ENCODE peak calls at places on chromosomes 3 and 15, in nine cellular contexts. One of them, this sample, is unnamed.

GRCh38 chr15:70271422-70272088 is 173.8 kb upstream of the TLE3 start:
- DNase-seq in fibroblast of mammary gland: peak
- DNase-seq in activated T-helper 9 cell treated with anti-CD3 and anti-CD28 coated beads, Interleukin-2, amount 50 U/mL, for 16 hours: no peak
- DNase-seq in AML-193: peak
- DNase-seq in SW 1271: peak
- DNase-seq in left lobe of liver: no peak
- DNase-seq in kidney glomerular epithelial cell: peak
- DNase-seq in stimulated activated CD4-positive, alpha-beta T cell treated with anti-CD3 and anti-CD28 coated beads, Interleukin-2, amount 100 ng/mL, for 48 hours: no peak
- DNase-seq in activated CD4-positive, alpha-beta T cell treated with anti-CD3 and anti-CD28 coated beads, Interleukin-2, amount 10 ng/mL, durations not matched to agents 7 days and 5 days: no peak
- DNase-seq in this sample: no peak

GRCh38 chr3:36813320-36813719 is 49.0 kb upstream of the DCLK3 start:
- DNase-seq in stimulated activated CD4-positive, alpha-beta T cell treated with anti-CD3 and anti-CD28 coated beads, Interleukin-2, amount 100 ng/mL, for 48 hours: no peak
- DNase-seq in activated T-helper 9 cell treated with anti-CD3 and anti-CD28 coated beads, Interleukin-2, amount 50 U/mL, for 16 hours: no peak
- DNase-seq in kidney glomerular epithelial cell: no peak
- DNase-seq in SW 1271: no peak
- DNase-seq in fibroblast of mammary gland: no peak
- DNase-seq in AML-193: no peak
- DNase-seq in activated CD4-positive, alpha-beta T cell treated with anti-CD3 and anti-CD28 coated beads, Interleukin-2, amount 10 ng/mL, durations not matched to agents 7 days and 5 days: no peak
- DNase-seq in left lobe of liver: no peak
- DNase-seq in this sample: no peak

GRCh38 chr3:105327662-105328337 is 38.9 kb upstream of the ALCAM start:
- DNase-seq in activated T-helper 9 cell treated with anti-CD3 and anti-CD28 coated beads, Interleukin-2, amount 50 U/mL, for 16 hours: no peak
- DNase-seq in kidney glomerular epithelial cell: no peak
- DNase-seq in AML-193: no peak
- DNase-seq in stimulated activated CD4-positive, alpha-beta T cell treated with anti-CD3 and anti-CD28 coated beads, Interleukin-2, amount 100 ng/mL, for 48 hours: no peak
- DNase-seq in fibroblast of mammary gland: peak
- DNase-seq in left lobe of liver: no peak
- DNase-seq in activated CD4-positive, alpha-beta T cell treated with anti-CD3 and anti-CD28 coated beads, Interleukin-2, amount 10 ng/mL, durations not matched to agents 7 days and 5 days: no peak
- DNase-seq in SW 1271: no peak
- DNase-seq in this sample: no peak

GRCh38 chr3:21188459-21188858 is 562.6 kb downstream of the ZNF385D start:
- DNase-seq in kidney glomerular epithelial cell: no peak
- DNase-seq in fibroblast of mammary gland: no peak
- DNase-seq in AML-193: no peak
- DNase-seq in stimulated activated CD4-positive, alpha-beta T cell treated with anti-CD3 and anti-CD28 coated beads, Interleukin-2, amount 100 ng/mL, for 48 hours: no peak
- DNase-seq in SW 1271: no peak
- DNase-seq in activated T-helper 9 cell treated with anti-CD3 and anti-CD28 coated beads, Interleukin-2, amount 50 U/mL, for 16 hours: no peak
- DNase-seq in left lobe of liver: no peak
- DNase-seq in activated CD4-positive, alpha-beta T cell treated with anti-CD3 and anti-CD28 coated beads, Interleukin-2, amount 10 ng/mL, durations not matched to agents 7 days and 5 days: no peak
- DNase-seq in this sample: no peak

GRCh38 chr3:177904661-177905060 is 631.6 kb upstream of the KCNMB2 start:
- DNase-seq in activated T-helper 9 cell treated with anti-CD3 and anti-CD28 coated beads, Interleukin-2, amount 50 U/mL, for 16 hours: no peak
- DNase-seq in fibroblast of mammary gland: peak
- DNase-seq in left lobe of liver: no peak
- DNase-seq in activated CD4-positive, alpha-beta T cell treated with anti-CD3 and anti-CD28 coated beads, Interleukin-2, amount 10 ng/mL, durations not matched to agents 7 days and 5 days: no peak
- DNase-seq in kidney glomerular epithelial cell: no peak
- DNase-seq in AML-193: no peak
- DNase-seq in stimulated activated CD4-positive, alpha-beta T cell treated with anti-CD3 and anti-CD28 coated beads, Interleukin-2, amount 100 ng/mL, for 48 hours: no peak
- DNase-seq in SW 1271: no peak
- DNase-seq in this sample: no peak

GRCh38 chr15:101029971-101030661 is 111.0 kb downstream of the LRRK1 start:
- DNase-seq in activated T-helper 9 cell treated with anti-CD3 and anti-CD28 coated beads, Interleukin-2, amount 50 U/mL, for 16 hours: no peak
- DNase-seq in AML-193: no peak
- DNase-seq in activated CD4-positive, alpha-beta T cell treated with anti-CD3 and anti-CD28 coated beads, Interleukin-2, amount 10 ng/mL, durations not matched to agents 7 days and 5 days: no peak
- DNase-seq in stimulated activated CD4-positive, alpha-beta T cell treated with anti-CD3 and anti-CD28 coated beads, Interleukin-2, amount 100 ng/mL, for 48 hours: no peak
- DNase-seq in SW 1271: no peak
- DNase-seq in left lobe of liver: peak
- DNase-seq in kidney glomerular epithelial cell: no peak
- DNase-seq in fibroblast of mammary gland: no peak
- DNase-seq in this sample: no peak

GRCh38 chr3:126309861-126310655 is 47.1 kb downstream of the KLF15 start:
- DNase-seq in fibroblast of mammary gland: no peak
- DNase-seq in AML-193: no peak
- DNase-seq in stimulated activated CD4-positive, alpha-beta T cell treated with anti-CD3 and anti-CD28 coated beads, Interleukin-2, amount 100 ng/mL, for 48 hours: no peak
- DNase-seq in kidney glomerular epithelial cell: no peak
- DNase-seq in activated T-helper 9 cell treated with anti-CD3 and anti-CD28 coated beads, Interleukin-2, amount 50 U/mL, for 16 hours: no peak
- DNase-seq in activated CD4-positive, alpha-beta T cell treated with anti-CD3 and anti-CD28 coated beads, Interleukin-2, amount 10 ng/mL, durations not matched to agents 7 days and 5 days: no peak
- DNase-seq in left lobe of liver: no peak
- DNase-seq in SW 1271: no peak
- DNase-seq in this sample: no peak

GRCh38 chr3:39980021-39980420 is 170.6 kb downstream of the MYRIP start:
- DNase-seq in left lobe of liver: no peak
- DNase-seq in kidney glomerular epithelial cell: no peak
- DNase-seq in AML-193: no peak
- DNase-seq in stimulated activated CD4-positive, alpha-beta T cell treated with anti-CD3 and anti-CD28 coated beads, Interleukin-2, amount 100 ng/mL, for 48 hours: no peak
- DNase-seq in activated T-helper 9 cell treated with anti-CD3 and anti-CD28 coated beads, Interleukin-2, amount 50 U/mL, for 16 hours: no peak
- DNase-seq in activated CD4-positive, alpha-beta T cell treated with anti-CD3 and anti-CD28 coated beads, Interleukin-2, amount 10 ng/mL, durations not matched to agents 7 days and 5 days: no peak
- DNase-seq in fibroblast of mammary gland: no peak
- DNase-seq in SW 1271: no peak
- DNase-seq in this sample: no peak

GRCh38 chr3:140467104-140467577 is 210.7 kb upstream of the TRIM42 start:
- DNase-seq in activated CD4-positive, alpha-beta T cell treated with anti-CD3 and anti-CD28 coated beads, Interleukin-2, amount 10 ng/mL, durations not matched to agents 7 days and 5 days: no peak
- DNase-seq in kidney glomerular epithelial cell: no peak
- DNase-seq in fibroblast of mammary gland: peak
- DNase-seq in SW 1271: no peak
- DNase-seq in stimulated activated CD4-positive, alpha-beta T cell treated with anti-CD3 and anti-CD28 coated beads, Interleukin-2, amount 100 ng/mL, for 48 hours: no peak
- DNase-seq in activated T-helper 9 cell treated with anti-CD3 and anti-CD28 coated beads, Interleukin-2, amount 50 U/mL, for 16 hours: no peak
- DNase-seq in AML-193: no peak
- DNase-seq in left lobe of liver: no peak
- DNase-seq in this sample: peak

GRCh38 chr15:42110367-42110766 is 16.0 kb upstream of the PLA2G4D start:
- DNase-seq in stimulated activated CD4-positive, alpha-beta T cell treated with anti-CD3 and anti-CD28 coated beads, Interleukin-2, amount 100 ng/mL, for 48 hours: no peak
- DNase-seq in activated CD4-positive, alpha-beta T cell treated with anti-CD3 and anti-CD28 coated beads, Interleukin-2, amount 10 ng/mL, durations not matched to agents 7 days and 5 days: no peak
- DNase-seq in activated T-helper 9 cell treated with anti-CD3 and anti-CD28 coated beads, Interleukin-2, amount 50 U/mL, for 16 hours: no peak
- DNase-seq in fibroblast of mammary gland: no peak
- DNase-seq in AML-193: no peak
- DNase-seq in kidney glomerular epithelial cell: no peak
- DNase-seq in SW 1271: no peak
- DNase-seq in left lobe of liver: no peak
- DNase-seq in this sample: no peak

GRCh38 chr15:68583936-68584703 is 5.3 kb downstream of the CORO2B start:
- DNase-seq in activated CD4-positive, alpha-beta T cell treated with anti-CD3 and anti-CD28 coated beads, Interleukin-2, amount 10 ng/mL, durations not matched to agents 7 days and 5 days: no peak
- DNase-seq in stimulated activated CD4-positive, alpha-beta T cell treated with anti-CD3 and anti-CD28 coated beads, Interleukin-2, amount 100 ng/mL, for 48 hours: no peak
- DNase-seq in left lobe of liver: no peak
- DNase-seq in AML-193: no peak
- DNase-seq in SW 1271: no peak
- DNase-seq in activated T-helper 9 cell treated with anti-CD3 and anti-CD28 coated beads, Interleukin-2, amount 50 U/mL, for 16 hours: no peak
- DNase-seq in fibroblast of mammary gland: no peak
- DNase-seq in kidney glomerular epithelial cell: no peak
- DNase-seq in this sample: no peak

GRCh38 chr3:60289356-60289935 is 961.8 kb downstream of the FHIT start:
- DNase-seq in stimulated activated CD4-positive, alpha-beta T cell treated with anti-CD3 and anti-CD28 coated beads, Interleukin-2, amount 100 ng/mL, for 48 hours: no peak
- DNase-seq in fibroblast of mammary gland: no peak
- DNase-seq in left lobe of liver: no peak
- DNase-seq in activated T-helper 9 cell treated with anti-CD3 and anti-CD28 coated beads, Interleukin-2, amount 50 U/mL, for 16 hours: no peak
- DNase-seq in kidney glomerular epithelial cell: no peak
- DNase-seq in AML-193: no peak
- DNase-seq in SW 1271: no peak
- DNase-seq in activated CD4-positive, alpha-beta T cell treated with anti-CD3 and anti-CD28 coated beads, Interleukin-2, amount 10 ng/mL, durations not matched to agents 7 days and 5 days: no peak
- DNase-seq in this sample: no peak

GRCh38 chr3:169179193-169180122 is 484.1 kb downstream of the MECOM start:
- DNase-seq in AML-193: no peak
- DNase-seq in stimulated activated CD4-positive, alpha-beta T cell treated with anti-CD3 and anti-CD28 coated beads, Interleukin-2, amount 100 ng/mL, for 48 hours: no peak
- DNase-seq in left lobe of liver: no peak
- DNase-seq in activated T-helper 9 cell treated with anti-CD3 and anti-CD28 coated beads, Interleukin-2, amount 50 U/mL, for 16 hours: no peak
- DNase-seq in activated CD4-positive, alpha-beta T cell treated with anti-CD3 and anti-CD28 coated beads, Interleukin-2, amount 10 ng/mL, durations not matched to agents 7 days and 5 days: no peak
- DNase-seq in SW 1271: no peak
- DNase-seq in kidney glomerular epithelial cell: no peak
- DNase-seq in fibroblast of mammary gland: no peak
- DNase-seq in this sample: no peak

GRCh38 chr15:32646304-32646703 is 4.8 kb downstream of the SCG5 start:
- DNase-seq in stimulated activated CD4-positive, alpha-beta T cell treated with anti-CD3 and anti-CD28 coated beads, Interleukin-2, amount 100 ng/mL, for 48 hours: no peak
- DNase-seq in fibroblast of mammary gland: no peak
- DNase-seq in activated CD4-positive, alpha-beta T cell treated with anti-CD3 and anti-CD28 coated beads, Interleukin-2, amount 10 ng/mL, durations not matched to agents 7 days and 5 days: no peak
- DNase-seq in left lobe of liver: no peak
- DNase-seq in activated T-helper 9 cell treated with anti-CD3 and anti-CD28 coated beads, Interleukin-2, amount 50 U/mL, for 16 hours: no peak
- DNase-seq in AML-193: no peak
- DNase-seq in kidney glomerular epithelial cell: no peak
- DNase-seq in SW 1271: no peak
- DNase-seq in this sample: no peak

GRCh38 chr15:70280781-70281180 is 183.1 kb upstream of the TLE3 start:
- DNase-seq in kidney glomerular epithelial cell: no peak
- DNase-seq in stimulated activated CD4-positive, alpha-beta T cell treated with anti-CD3 and anti-CD28 coated beads, Interleukin-2, amount 100 ng/mL, for 48 hours: no peak
- DNase-seq in AML-193: no peak
- DNase-seq in activated CD4-positive, alpha-beta T cell treated with anti-CD3 and anti-CD28 coated beads, Interleukin-2, amount 10 ng/mL, durations not matched to agents 7 days and 5 days: no peak
- DNase-seq in left lobe of liver: no peak
- DNase-seq in activated T-helper 9 cell treated with anti-CD3 and anti-CD28 coated beads, Interleukin-2, amount 50 U/mL, for 16 hours: no peak
- DNase-seq in fibroblast of mammary gland: no peak
- DNase-seq in SW 1271: no peak
- DNase-seq in this sample: no peak

GRCh38 chr15:66094331-66094730 is 159.2 kb downstream of the MEGF11 start:
- DNase-seq in activated T-helper 9 cell treated with anti-CD3 and anti-CD28 coated beads, Interleukin-2, amount 50 U/mL, for 16 hours: no peak
- DNase-seq in left lobe of liver: no peak
- DNase-seq in AML-193: no peak
- DNase-seq in stimulated activated CD4-positive, alpha-beta T cell treated with anti-CD3 and anti-CD28 coated beads, Interleukin-2, amount 100 ng/mL, for 48 hours: no peak
- DNase-seq in SW 1271: no peak
- DNase-seq in kidney glomerular epithelial cell: no peak
- DNase-seq in fibroblast of mammary gland: no peak
- DNase-seq in activated CD4-positive, alpha-beta T cell treated with anti-CD3 and anti-CD28 coated beads, Interleukin-2, amount 10 ng/mL, durations not matched to agents 7 days and 5 days: no peak
- DNase-seq in this sample: no peak

GRCh38 chr3:10224794-10225660 is 23.2 kb upstream of the TATDN2 start:
- DNase-seq in AML-193: peak
- DNase-seq in SW 1271: peak
- DNase-seq in kidney glomerular epithelial cell: peak
- DNase-seq in left lobe of liver: peak
- DNase-seq in stimulated activated CD4-positive, alpha-beta T cell treated with anti-CD3 and anti-CD28 coated beads, Interleukin-2, amount 100 ng/mL, for 48 hours: peak
- DNase-seq in fibroblast of mammary gland: peak
- DNase-seq in activated CD4-positive, alpha-beta T cell treated with anti-CD3 and anti-CD28 coated beads, Interleukin-2, amount 10 ng/mL, durations not matched to agents 7 days and 5 days: peak
- DNase-seq in activated T-helper 9 cell treated with anti-CD3 and anti-CD28 coated beads, Interleukin-2, amount 50 U/mL, for 16 hours: peak
- DNase-seq in this sample: peak

GRCh38 chr3:68057637-68058320 is 403.4 kb upstream of the SUCLG2 start:
- DNase-seq in stimulated activated CD4-positive, alpha-beta T cell treated with anti-CD3 and anti-CD28 coated beads, Interleukin-2, amount 100 ng/mL, for 48 hours: peak
- DNase-seq in activated CD4-positive, alpha-beta T cell treated with anti-CD3 and anti-CD28 coated beads, Interleukin-2, amount 10 ng/mL, durations not matched to agents 7 days and 5 days: peak
- DNase-seq in activated T-helper 9 cell treated with anti-CD3 and anti-CD28 coated beads, Interleukin-2, amount 50 U/mL, for 16 hours: peak
- DNase-seq in AML-193: no peak
- DNase-seq in left lobe of liver: no peak
- DNase-seq in kidney glomerular epithelial cell: no peak
- DNase-seq in SW 1271: no peak
- DNase-seq in fibroblast of mammary gland: no peak
- DNase-seq in this sample: peak

GRCh38 chr3:14680716-14681115 is 5.8 kb downstream of the C3orf20 start:
- DNase-seq in fibroblast of mammary gland: peak
- DNase-seq in kidney glomerular epithelial cell: no peak
- DNase-seq in SW 1271: no peak
- DNase-seq in activated CD4-positive, alpha-beta T cell treated with anti-CD3 and anti-CD28 coated beads, Interleukin-2, amount 10 ng/mL, durations not matched to agents 7 days and 5 days: no peak
- DNase-seq in AML-193: no peak
- DNase-seq in stimulated activated CD4-positive, alpha-beta T cell treated with anti-CD3 and anti-CD28 coated beads, Interleukin-2, amount 100 ng/mL, for 48 hours: no peak
- DNase-seq in activated T-helper 9 cell treated with anti-CD3 and anti-CD28 coated beads, Interleukin-2, amount 50 U/mL, for 16 hours: no peak
- DNase-seq in left lobe of liver: no peak
- DNase-seq in this sample: no peak

GRCh38 chr3:86951343-86951742 is 39.6 kb downstream of the VGLL3 start:
- DNase-seq in kidney glomerular epithelial cell: no peak
- DNase-seq in activated T-helper 9 cell treated with anti-CD3 and anti-CD28 coated beads, Interleukin-2, amount 50 U/mL, for 16 hours: no peak
- DNase-seq in activated CD4-positive, alpha-beta T cell treated with anti-CD3 and anti-CD28 coated beads, Interleukin-2, amount 10 ng/mL, durations not matched to agents 7 days and 5 days: no peak
- DNase-seq in fibroblast of mammary gland: peak
- DNase-seq in left lobe of liver: no peak
- DNase-seq in stimulated activated CD4-positive, alpha-beta T cell treated with anti-CD3 and anti-CD28 coated beads, Interleukin-2, amount 100 ng/mL, for 48 hours: no peak
- DNase-seq in SW 1271: no peak
- DNase-seq in AML-193: no peak
- DNase-seq in this sample: no peak

GRCh38 chr3:12879191-12879815 is 37.9 kb upstream of the RPL32 start:
- DNase-seq in SW 1271: no peak
- DNase-seq in activated T-helper 9 cell treated with anti-CD3 and anti-CD28 coated beads, Interleukin-2, amount 50 U/mL, for 16 hours: no peak
- DNase-seq in AML-193: no peak
- DNase-seq in stimulated activated CD4-positive, alpha-beta T cell treated with anti-CD3 and anti-CD28 coated beads, Interleukin-2, amount 100 ng/mL, for 48 hours: no peak
- DNase-seq in fibroblast of mammary gland: no peak
- DNase-seq in activated CD4-positive, alpha-beta T cell treated with anti-CD3 and anti-CD28 coated beads, Interleukin-2, amount 10 ng/mL, durations not matched to agents 7 days and 5 days: no peak
- DNase-seq in kidney glomerular epithelial cell: no peak
- DNase-seq in left lobe of liver: no peak
- DNase-seq in this sample: no peak

GRCh38 chr3:127456471-127457093 is 134.0 kb downstream of the TPRA1 start:
- DNase-seq in SW 1271: no peak
- DNase-seq in activated T-helper 9 cell treated with anti-CD3 and anti-CD28 coated beads, Interleukin-2, amount 50 U/mL, for 16 hours: no peak
- DNase-seq in stimulated activated CD4-positive, alpha-beta T cell treated with anti-CD3 and anti-CD28 coated beads, Interleukin-2, amount 100 ng/mL, for 48 hours: no peak
- DNase-seq in kidney glomerular epithelial cell: peak
- DNase-seq in AML-193: no peak
- DNase-seq in left lobe of liver: no peak
- DNase-seq in fibroblast of mammary gland: peak
- DNase-seq in activated CD4-positive, alpha-beta T cell treated with anti-CD3 and anti-CD28 coated beads, Interleukin-2, amount 10 ng/mL, durations not matched to agents 7 days and 5 days: no peak
- DNase-seq in this sample: no peak

GRCh38 chr15:79065744-79066376 is 24.7 kb downstream of the RASGRF1 start:
- DNase-seq in left lobe of liver: no peak
- DNase-seq in SW 1271: no peak
- DNase-seq in AML-193: no peak
- DNase-seq in activated T-helper 9 cell treated with anti-CD3 and anti-CD28 coated beads, Interleukin-2, amount 50 U/mL, for 16 hours: no peak
- DNase-seq in kidney glomerular epithelial cell: no peak
- DNase-seq in activated CD4-positive, alpha-beta T cell treated with anti-CD3 and anti-CD28 coated beads, Interleukin-2, amount 10 ng/mL, durations not matched to agents 7 days and 5 days: no peak
- DNase-seq in stimulated activated CD4-positive, alpha-beta T cell treated with anti-CD3 and anti-CD28 coated beads, Interleukin-2, amount 100 ng/mL, for 48 hours: no peak
- DNase-seq in fibroblast of mammary gland: no peak
- DNase-seq in this sample: no peak

GRCh38 chr15:64856429-64857145 is 14.9 kb downstream of the PLEKHO2 start:
- DNase-seq in AML-193: no peak
- DNase-seq in SW 1271: no peak
- DNase-seq in fibroblast of mammary gland: no peak
- DNase-seq in kidney glomerular epithelial cell: no peak
- DNase-seq in activated T-helper 9 cell treated with anti-CD3 and anti-CD28 coated beads, Interleukin-2, amount 50 U/mL, for 16 hours: no peak
- DNase-seq in stimulated activated CD4-positive, alpha-beta T cell treated with anti-CD3 and anti-CD28 coated beads, Interleukin-2, amount 100 ng/mL, for 48 hours: no peak
- DNase-seq in left lobe of liver: no peak
- DNase-seq in activated CD4-positive, alpha-beta T cell treated with anti-CD3 and anti-CD28 coated beads, Interleukin-2, amount 10 ng/mL, durations not matched to agents 7 days and 5 days: no peak
- DNase-seq in this sample: no peak

GRCh38 chr3:47073685-47074084 is 90.2 kb downstream of the SETD2 start:
- DNase-seq in left lobe of liver: no peak
- DNase-seq in activated CD4-positive, alpha-beta T cell treated with anti-CD3 and anti-CD28 coated beads, Interleukin-2, amount 10 ng/mL, durations not matched to agents 7 days and 5 days: no peak
- DNase-seq in AML-193: no peak
- DNase-seq in stimulated activated CD4-positive, alpha-beta T cell treated with anti-CD3 and anti-CD28 coated beads, Interleukin-2, amount 100 ng/mL, for 48 hours: no peak
- DNase-seq in SW 1271: no peak
- DNase-seq in activated T-helper 9 cell treated with anti-CD3 and anti-CD28 coated beads, Interleukin-2, amount 50 U/mL, for 16 hours: no peak
- DNase-seq in fibroblast of mammary gland: no peak
- DNase-seq in kidney glomerular epithelial cell: no peak
- DNase-seq in this sample: no peak

GRCh38 chr3:51681453-51681852 is 10.4 kb downstream of the TEX264 start:
- DNase-seq in fibroblast of mammary gland: peak
- DNase-seq in activated CD4-positive, alpha-beta T cell treated with anti-CD3 and anti-CD28 coated beads, Interleukin-2, amount 10 ng/mL, durations not matched to agents 7 days and 5 days: peak
- DNase-seq in kidney glomerular epithelial cell: no peak
- DNase-seq in activated T-helper 9 cell treated with anti-CD3 and anti-CD28 coated beads, Interleukin-2, amount 50 U/mL, for 16 hours: no peak
- DNase-seq in SW 1271: no peak
- DNase-seq in left lobe of liver: no peak
- DNase-seq in stimulated activated CD4-positive, alpha-beta T cell treated with anti-CD3 and anti-CD28 coated beads, Interleukin-2, amount 100 ng/mL, for 48 hours: no peak
- DNase-seq in AML-193: peak
- DNase-seq in this sample: peak

GRCh38 chr15:84828433-84828908 is 11.3 kb downstream of the ALPK3 start:
- DNase-seq in kidney glomerular epithelial cell: no peak
- DNase-seq in activated CD4-positive, alpha-beta T cell treated with anti-CD3 and anti-CD28 coated beads, Interleukin-2, amount 10 ng/mL, durations not matched to agents 7 days and 5 days: no peak
- DNase-seq in stimulated activated CD4-positive, alpha-beta T cell treated with anti-CD3 and anti-CD28 coated beads, Interleukin-2, amount 100 ng/mL, for 48 hours: no peak
- DNase-seq in SW 1271: no peak
- DNase-seq in left lobe of liver: no peak
- DNase-seq in fibroblast of mammary gland: no peak
- DNase-seq in AML-193: no peak
- DNase-seq in activated T-helper 9 cell treated with anti-CD3 and anti-CD28 coated beads, Interleukin-2, amount 50 U/mL, for 16 hours: no peak
- DNase-seq in this sample: no peak

GRCh38 chr15:26443321-26443720 is 329.5 kb downstream of the GABRB3 start:
- DNase-seq in SW 1271: no peak
- DNase-seq in activated CD4-positive, alpha-beta T cell treated with anti-CD3 and anti-CD28 coated beads, Interleukin-2, amount 10 ng/mL, durations not matched to agents 7 days and 5 days: no peak
- DNase-seq in AML-193: no peak
- DNase-seq in stimulated activated CD4-positive, alpha-beta T cell treated with anti-CD3 and anti-CD28 coated beads, Interleukin-2, amount 100 ng/mL, for 48 hours: no peak
- DNase-seq in left lobe of liver: no peak
- DNase-seq in kidney glomerular epithelial cell: no peak
- DNase-seq in activated T-helper 9 cell treated with anti-CD3 and anti-CD28 coated beads, Interleukin-2, amount 50 U/mL, for 16 hours: no peak
- DNase-seq in fibroblast of mammary gland: no peak
- DNase-seq in this sample: no peak

GRCh38 chr15:87080547-87080946 is 1000.9 kb downstream of the AGBL1 start:
- DNase-seq in activated T-helper 9 cell treated with anti-CD3 and anti-CD28 coated beads, Interleukin-2, amount 50 U/mL, for 16 hours: no peak
- DNase-seq in kidney glomerular epithelial cell: no peak
- DNase-seq in AML-193: no peak
- DNase-seq in activated CD4-positive, alpha-beta T cell treated with anti-CD3 and anti-CD28 coated beads, Interleukin-2, amount 10 ng/mL, durations not matched to agents 7 days and 5 days: no peak
- DNase-seq in stimulated activated CD4-positive, alpha-beta T cell treated with anti-CD3 and anti-CD28 coated beads, Interleukin-2, amount 100 ng/mL, for 48 hours: no peak
- DNase-seq in fibroblast of mammary gland: no peak
- DNase-seq in left lobe of liver: no peak
- DNase-seq in SW 1271: no peak
- DNase-seq in this sample: no peak

GRCh38 chr3:32154180-32154579 is 47.8 kb downstream of the GPD1L start:
- DNase-seq in stimulated activated CD4-positive, alpha-beta T cell treated with anti-CD3 and anti-CD28 coated beads, Interleukin-2, amount 100 ng/mL, for 48 hours: no peak
- DNase-seq in fibroblast of mammary gland: no peak
- DNase-seq in kidney glomerular epithelial cell: no peak
- DNase-seq in activated T-helper 9 cell treated with anti-CD3 and anti-CD28 coated beads, Interleukin-2, amount 50 U/mL, for 16 hours: no peak
- DNase-seq in activated CD4-positive, alpha-beta T cell treated with anti-CD3 and anti-CD28 coated beads, Interleukin-2, amount 10 ng/mL, durations not matched to agents 7 days and 5 days: no peak
- DNase-seq in left lobe of liver: no peak
- DNase-seq in AML-193: no peak
- DNase-seq in SW 1271: no peak
- DNase-seq in this sample: no peak

GRCh38 chr15:40506964-40507571 is 36.3 kb downstream of the CHST14 start:
- DNase-seq in stimulated activated CD4-positive, alpha-beta T cell treated with anti-CD3 and anti-CD28 coated beads, Interleukin-2, amount 100 ng/mL, for 48 hours: peak
- DNase-seq in left lobe of liver: peak
- DNase-seq in SW 1271: peak
- DNase-seq in activated CD4-positive, alpha-beta T cell treated with anti-CD3 and anti-CD28 coated beads, Interleukin-2, amount 10 ng/mL, durations not matched to agents 7 days and 5 days: peak
- DNase-seq in fibroblast of mammary gland: peak
- DNase-seq in kidney glomerular epithelial cell: peak
- DNase-seq in AML-193: peak
- DNase-seq in activated T-helper 9 cell treated with anti-CD3 and anti-CD28 coated beads, Interleukin-2, amount 50 U/mL, for 16 hours: peak
- DNase-seq in this sample: peak

This sample was measured in Jurkat, Clone E6-1.